ENCODE peak calls at places on chromosomes 1 and 21, in ten cellular contexts. One of them, this sample, is unnamed.
A peak's percentile ranks its signal among the peaks of the same experiment; 100 is the strongest.

GRCh38 chr1:1359316-1359667 is 937 bp upstream of the MXRA8 start:
- DNase-seq in OCI-LY7: no peak
- DNase-seq in upper lobe of left lung: no peak
- DNase-seq in CD8-positive, alpha-beta memory T cell: no peak
- DNase-seq in sigmoid colon: no peak
- DNase-seq in thyroid gland: no peak
- DNase-seq in tibial artery: no peak
- DNase-seq in fibroblast of mammary gland: peak; percentile 87
- DNase-seq in fibroblast of the aortic adventitia: peak; percentile 84
- DNase-seq in foreskin fibroblast: peak; percentile 71
- DNase-seq in this sample: no peak

GRCh38 chr1:185483647-185484450 is 166.8 kb upstream of the IVNS1ABP start:
- DNase-seq in fibroblast of the aortic adventitia: peak; percentile 89
- DNase-seq in thyroid gland: peak; percentile 6
- DNase-seq in OCI-LY7: no peak
- DNase-seq in foreskin fibroblast: peak; percentile 93
- DNase-seq in tibial artery: peak; percentile 31
- DNase-seq in sigmoid colon: no peak
- DNase-seq in CD8-positive, alpha-beta memory T cell: no peak
- DNase-seq in upper lobe of left lung: peak; percentile 37
- DNase-seq in fibroblast of mammary gland: peak; percentile 94
- DNase-seq in this sample: no peak

GRCh38 chr1:190179817-190180216 is 297.8 kb downstream of the BRINP3 start:
- DNase-seq in thyroid gland: no peak
- DNase-seq in sigmoid colon: no peak
- DNase-seq in OCI-LY7: no peak
- DNase-seq in foreskin fibroblast: peak; percentile 35
- DNase-seq in upper lobe of left lung: no peak
- DNase-seq in CD8-positive, alpha-beta memory T cell: no peak
- DNase-seq in fibroblast of the aortic adventitia: peak; percentile 61
- DNase-seq in tibial artery: no peak
- DNase-seq in fibroblast of mammary gland: no peak
- DNase-seq in this sample: no peak

GRCh38 chr21:46055863-46056281 is 42.0 kb upstream of the COL6A2 start:
- DNase-seq in thyroid gland: no peak
- DNase-seq in upper lobe of left lung: no peak
- DNase-seq in tibial artery: no peak
- DNase-seq in fibroblast of the aortic adventitia: peak; percentile 48
- DNase-seq in fibroblast of mammary gland: peak; percentile 89
- DNase-seq in sigmoid colon: peak; percentile 91
- DNase-seq in OCI-LY7: no peak
- DNase-seq in CD8-positive, alpha-beta memory T cell: no peak
- DNase-seq in foreskin fibroblast: no peak
- DNase-seq in this sample: no peak

GRCh38 chr1:231206856-231207255 is 34.2 kb upstream of the GNPAT start:
- DNase-seq in fibroblast of mammary gland: no peak
- DNase-seq in CD8-positive, alpha-beta memory T cell: no peak
- DNase-seq in foreskin fibroblast: no peak
- DNase-seq in OCI-LY7: no peak
- DNase-seq in upper lobe of left lung: no peak
- DNase-seq in thyroid gland: no peak
- DNase-seq in fibroblast of the aortic adventitia: no peak
- DNase-seq in tibial artery: no peak
- DNase-seq in sigmoid colon: no peak
- DNase-seq in this sample: no peak

GRCh38 chr1:6065093-6065878 is 19.6 kb downstream of the KCNAB2 start:
- DNase-seq in thyroid gland: no peak
- DNase-seq in CD8-positive, alpha-beta memory T cell: no peak
- DNase-seq in tibial artery: no peak
- DNase-seq in fibroblast of the aortic adventitia: no peak
- DNase-seq in fibroblast of mammary gland: no peak
- DNase-seq in upper lobe of left lung: no peak
- DNase-seq in foreskin fibroblast: no peak
- DNase-seq in OCI-LY7: no peak
- DNase-seq in sigmoid colon: no peak
- DNase-seq in this sample: no peak

GRCh38 chr1:201636581-201636980 is 97.7 kb downstream of the NAV1 start:
- DNase-seq in fibroblast of mammary gland: peak; percentile 87
- DNase-seq in foreskin fibroblast: peak; percentile 99
- DNase-seq in tibial artery: no peak
- DNase-seq in sigmoid colon: no peak
- DNase-seq in CD8-positive, alpha-beta memory T cell: no peak
- DNase-seq in fibroblast of the aortic adventitia: peak; percentile 77
- DNase-seq in OCI-LY7: no peak
- DNase-seq in thyroid gland: no peak
- DNase-seq in upper lobe of left lung: no peak
- DNase-seq in this sample: no peak

GRCh38 chr1:229001467-229001866 is 266.2 kb downstream of the RHOU start:
- DNase-seq in thyroid gland: no peak
- DNase-seq in sigmoid colon: no peak
- DNase-seq in fibroblast of mammary gland: no peak
- DNase-seq in OCI-LY7: peak; percentile 11
- DNase-seq in fibroblast of the aortic adventitia: no peak
- DNase-seq in tibial artery: no peak
- DNase-seq in foreskin fibroblast: no peak
- DNase-seq in CD8-positive, alpha-beta memory T cell: no peak
- DNase-seq in upper lobe of left lung: no peak
- DNase-seq in this sample: no peak

GRCh38 chr1:229048896-229049295 is 222.0 kb upstream of the RAB4A start:
- DNase-seq in thyroid gland: no peak
- DNase-seq in CD8-positive, alpha-beta memory T cell: no peak
- DNase-seq in fibroblast of mammary gland: no peak
- DNase-seq in foreskin fibroblast: no peak
- DNase-seq in OCI-LY7: no peak
- DNase-seq in tibial artery: no peak
- DNase-seq in fibroblast of the aortic adventitia: no peak
- DNase-seq in upper lobe of left lung: no peak
- DNase-seq in sigmoid colon: no peak
- DNase-seq in this sample: no peak

GRCh38 chr1:1923681-1924000 is 4.6 kb upstream of the TMEM52 start:
- DNase-seq in upper lobe of left lung: no peak
- DNase-seq in CD8-positive, alpha-beta memory T cell: no peak
- DNase-seq in fibroblast of the aortic adventitia: no peak
- DNase-seq in OCI-LY7: no peak
- DNase-seq in foreskin fibroblast: no peak
- DNase-seq in fibroblast of mammary gland: no peak
- DNase-seq in tibial artery: no peak
- DNase-seq in thyroid gland: no peak
- DNase-seq in sigmoid colon: no peak
- DNase-seq in this sample: no peak

GRCh38 chr1:230753586-230754251 is 6.5 kb downstream of the CAPN9 start:
- DNase-seq in OCI-LY7: peak; percentile 59
- DNase-seq in fibroblast of the aortic adventitia: no peak
- DNase-seq in tibial artery: no peak
- DNase-seq in fibroblast of mammary gland: no peak
- DNase-seq in sigmoid colon: no peak
- DNase-seq in CD8-positive, alpha-beta memory T cell: no peak
- DNase-seq in upper lobe of left lung: peak; percentile 55
- DNase-seq in thyroid gland: peak; percentile 32
- DNase-seq in foreskin fibroblast: no peak
- DNase-seq in this sample: peak; percentile 69

GRCh38 chr21:41059871-41060270 is 108.1 kb upstream of the BACE2 start:
- DNase-seq in OCI-LY7: no peak
- DNase-seq in thyroid gland: no peak
- DNase-seq in CD8-positive, alpha-beta memory T cell: no peak
- DNase-seq in upper lobe of left lung: no peak
- DNase-seq in fibroblast of mammary gland: no peak
- DNase-seq in tibial artery: no peak
- DNase-seq in foreskin fibroblast: no peak
- DNase-seq in sigmoid colon: no peak
- DNase-seq in fibroblast of the aortic adventitia: no peak
- DNase-seq in this sample: no peak
- H3K4me3 ChIP-seq in OCI-LY7: no peak overlapping the region
- H3K4me3 ChIP-seq in thyroid gland: no peak overlapping the region
- H3K4me3 ChIP-seq in CD8-positive, alpha-beta memory T cell: no peak overlapping the region
- H3K4me3 ChIP-seq in upper lobe of left lung: no peak overlapping the region
- H3K4me3 ChIP-seq in fibroblast of mammary gland: no peak overlapping the region
- H3K4me3 ChIP-seq in tibial artery: no peak overlapping the region
- H3K4me3 ChIP-seq in foreskin fibroblast: no peak overlapping the region
- H3K4me3 ChIP-seq in sigmoid colon: no peak overlapping the region
- H3K4me3 ChIP-seq in fibroblast of the aortic adventitia: no peak overlapping the region
- H3K4me3 ChIP-seq in this sample: no peak overlapping the region

DNA sequence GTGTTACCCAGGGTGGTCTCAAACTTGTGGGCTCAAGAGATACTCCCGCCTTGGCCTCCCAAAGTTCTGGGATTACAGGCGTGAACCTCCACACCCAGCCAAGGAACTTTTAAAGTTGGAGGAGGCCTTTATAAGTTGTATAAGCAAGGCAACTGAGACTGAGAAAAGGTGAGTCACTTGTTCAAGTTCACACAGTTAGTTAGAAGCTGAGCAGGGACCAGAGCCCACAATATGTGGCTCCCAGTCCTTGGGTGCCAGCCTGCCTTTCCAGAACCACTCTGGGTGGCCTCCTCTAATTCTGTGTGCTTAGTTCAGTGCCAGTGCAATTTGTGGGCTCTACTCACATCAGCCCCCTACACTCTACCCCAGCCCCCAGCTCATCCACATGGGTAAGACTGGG is 3.7 kb downstream of the RAB25 start:
- DNase-seq in OCI-LY7: no peak
- DNase-seq in fibroblast of the aortic adventitia: no peak
- DNase-seq in CD8-positive, alpha-beta memory T cell: no peak
- DNase-seq in tibial artery: no peak
- DNase-seq in sigmoid colon: no peak
- DNase-seq in fibroblast of mammary gland: no peak
- DNase-seq in upper lobe of left lung: no peak
- DNase-seq in foreskin fibroblast: no peak
- DNase-seq in thyroid gland: no peak
- DNase-seq in this sample: no peak
- H3K4me3 ChIP-seq in OCI-LY7: no peak overlapping the region
- H3K4me3 ChIP-seq in fibroblast of the aortic adventitia: no peak overlapping the region
- H3K4me3 ChIP-seq in CD8-positive, alpha-beta memory T cell: no peak overlapping the region
- H3K4me3 ChIP-seq in tibial artery: no peak overlapping the region
- H3K4me3 ChIP-seq in sigmoid colon: no peak overlapping the region
- H3K4me3 ChIP-seq in fibroblast of mammary gland: no peak overlapping the region
- H3K4me3 ChIP-seq in upper lobe of left lung: no peak overlapping the region
- H3K4me3 ChIP-seq in foreskin fibroblast: no peak overlapping the region
- H3K4me3 ChIP-seq in thyroid gland: no peak overlapping the region
- H3K4me3 ChIP-seq in this sample: no peak overlapping the region

DNA sequence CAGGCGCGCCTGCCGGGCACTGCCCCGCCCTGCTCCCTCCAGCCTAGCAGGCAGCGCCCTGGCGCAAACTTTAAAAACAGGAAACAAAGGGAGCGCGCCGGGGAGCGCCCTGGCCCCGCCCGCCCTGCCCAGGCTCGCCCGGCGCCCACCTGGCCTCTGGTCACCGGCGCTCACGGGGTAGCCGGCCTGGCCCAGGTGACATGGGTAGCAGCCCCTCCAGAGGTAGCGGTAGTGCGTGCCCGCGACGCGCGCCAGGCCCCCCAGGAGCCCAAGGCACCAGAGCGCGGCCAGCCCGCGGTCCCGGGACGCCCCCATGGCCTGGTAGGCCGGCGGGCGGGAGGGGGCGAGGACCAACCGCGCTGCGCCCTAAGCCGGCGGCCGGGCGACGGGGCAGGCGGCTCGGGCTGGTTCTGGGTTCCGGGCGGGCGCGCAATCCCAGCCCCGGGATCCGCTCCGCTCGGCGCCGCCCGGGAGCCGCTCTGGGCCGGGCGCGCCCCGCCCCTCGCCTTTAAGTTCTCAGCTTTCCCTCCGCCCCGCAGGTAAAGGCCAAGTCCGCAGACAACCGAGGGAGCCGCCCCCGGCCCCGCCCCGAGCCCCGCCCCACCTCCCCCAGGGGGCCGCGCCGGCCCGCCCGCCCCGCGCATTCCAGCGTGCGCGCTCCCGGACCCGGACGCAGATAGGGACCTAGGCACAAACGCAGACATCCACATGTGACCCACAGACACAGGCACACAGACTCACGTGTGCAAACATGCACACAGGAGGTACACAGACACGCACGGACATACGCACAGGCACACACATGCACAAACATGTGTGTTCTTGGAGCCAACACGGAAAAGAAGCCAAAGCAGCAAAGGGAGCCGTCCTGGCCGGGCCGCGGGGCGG is 76.7 kb downstream of the ARHGEF16 start:
- DNase-seq in OCI-LY7: peak; percentile 10
- DNase-seq in sigmoid colon: peak; percentile 85
- DNase-seq in thyroid gland: peak; percentile 88
- DNase-seq in tibial artery: peak; percentile 76
- DNase-seq in fibroblast of mammary gland: peak; percentile 8
- DNase-seq in fibroblast of the aortic adventitia: peak; percentile 68
- DNase-seq in CD8-positive, alpha-beta memory T cell: peak; percentile 87
- DNase-seq in upper lobe of left lung: peak; percentile 79
- DNase-seq in foreskin fibroblast: peak; percentile 41
- DNase-seq in this sample: peak; percentile 67
- H3K4me3 ChIP-seq in OCI-LY7: no peak overlapping the region
- H3K4me3 ChIP-seq in sigmoid colon: peak overlapping the region; percentile 71
- H3K4me3 ChIP-seq in thyroid gland: peak overlapping the region; percentile 66
- H3K4me3 ChIP-seq in tibial artery: peak overlapping the region; percentile 75
- H3K4me3 ChIP-seq in fibroblast of mammary gland: no peak overlapping the region
- H3K4me3 ChIP-seq in fibroblast of the aortic adventitia: peak overlapping the region; percentile 76
- H3K4me3 ChIP-seq in CD8-positive, alpha-beta memory T cell: peak overlapping the region; percentile 71
- H3K4me3 ChIP-seq in upper lobe of left lung: peak overlapping the region; percentile 77
- H3K4me3 ChIP-seq in foreskin fibroblast: peak overlapping the region; percentile 61
- H3K4me3 ChIP-seq in this sample: peak overlapping the region; percentile 21

GRCh38 chr21:33026299-33026858 is 644 bp downstream of the OLIG2 start:
- DNase-seq in foreskin fibroblast: no peak
- DNase-seq in OCI-LY7: no peak
- DNase-seq in thyroid gland: no peak
- DNase-seq in CD8-positive, alpha-beta memory T cell: no peak
- DNase-seq in tibial artery: no peak
- DNase-seq in upper lobe of left lung: no peak
- DNase-seq in fibroblast of the aortic adventitia: no peak
- DNase-seq in fibroblast of mammary gland: no peak
- DNase-seq in sigmoid colon: peak; percentile 20
- DNase-seq in this sample: no peak
- H3K4me3 ChIP-seq in foreskin fibroblast: no peak overlapping the region
- H3K4me3 ChIP-seq in OCI-LY7: no peak overlapping the region
- H3K4me3 ChIP-seq in thyroid gland: no peak overlapping the region
- H3K4me3 ChIP-seq in CD8-positive, alpha-beta memory T cell: no peak overlapping the region
- H3K4me3 ChIP-seq in tibial artery: no peak overlapping the region
- H3K4me3 ChIP-seq in upper lobe of left lung: peak overlapping the region; percentile 4
- H3K4me3 ChIP-seq in fibroblast of the aortic adventitia: no peak overlapping the region
- H3K4me3 ChIP-seq in fibroblast of mammary gland: no peak overlapping the region
- H3K4me3 ChIP-seq in sigmoid colon: no peak overlapping the region
- H3K4me3 ChIP-seq in this sample: no peak overlapping the region

DNA sequence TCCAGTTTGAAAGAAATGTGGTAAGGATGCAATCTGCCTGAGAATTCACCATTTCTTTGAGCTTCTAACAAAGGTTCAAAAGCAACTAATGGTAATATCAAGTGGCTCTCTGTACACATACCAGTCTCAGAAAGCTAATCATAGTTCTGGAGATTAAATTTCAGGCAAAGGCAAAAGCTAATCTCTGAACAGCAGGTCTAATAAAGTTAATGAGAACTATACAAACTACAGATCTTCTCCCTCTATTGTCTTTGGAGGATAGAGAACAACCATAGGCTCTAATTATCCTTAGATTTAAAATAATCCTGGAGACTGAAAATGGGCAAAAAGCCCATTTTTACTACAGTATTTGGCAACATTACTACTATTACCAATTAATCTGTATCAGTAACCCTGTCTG is 5.0 kb downstream of the DIPK1A start:
- DNase-seq in foreskin fibroblast: no peak
- DNase-seq in fibroblast of mammary gland: no peak
- DNase-seq in sigmoid colon: no peak
- DNase-seq in tibial artery: no peak
- DNase-seq in fibroblast of the aortic adventitia: no peak
- DNase-seq in upper lobe of left lung: no peak
- DNase-seq in CD8-positive, alpha-beta memory T cell: no peak
- DNase-seq in thyroid gland: no peak
- DNase-seq in OCI-LY7: no peak
- DNase-seq in this sample: no peak
- H3K4me3 ChIP-seq in foreskin fibroblast: no peak overlapping the region
- H3K4me3 ChIP-seq in fibroblast of mammary gland: no peak overlapping the region
- H3K4me3 ChIP-seq in sigmoid colon: no peak overlapping the region
- H3K4me3 ChIP-seq in tibial artery: no peak overlapping the region
- H3K4me3 ChIP-seq in fibroblast of the aortic adventitia: no peak overlapping the region
- H3K4me3 ChIP-seq in upper lobe of left lung: no peak overlapping the region
- H3K4me3 ChIP-seq in CD8-positive, alpha-beta memory T cell: no peak overlapping the region
- H3K4me3 ChIP-seq in thyroid gland: no peak overlapping the region
- H3K4me3 ChIP-seq in OCI-LY7: peak overlapping the region; percentile 55
- H3K4me3 ChIP-seq in this sample: no peak overlapping the region